ENCODE peak calls at places on chromosomes 2 and 18, in six cellular contexts. One of them, this sample, is unnamed.

GRCh38 chr2:157150747-157151146 is 106.8 kb upstream of the GALNT5 start:
- DNase-seq in choroid plexus epithelial cell: peak
- DNase-seq in adipocyte: peak
- DNase-seq in upper lobe of right lung: no peak
- DNase-seq in CD8-positive, alpha-beta T cell: no peak
- DNase-seq in skeletal muscle cell: no peak
- DNase-seq in this sample: peak

GRCh38 chr2:96499061-96499960 is 5.8 kb downstream of the NEURL3 start:
- DNase-seq in CD8-positive, alpha-beta T cell: no peak
- DNase-seq in skeletal muscle cell: no peak
- DNase-seq in adipocyte: no peak
- DNase-seq in choroid plexus epithelial cell: no peak
- DNase-seq in upper lobe of right lung: no peak
- DNase-seq in this sample: no peak

GRCh38 chr2:28150994-28151393 is 241.7 kb upstream of the FOSL2 start:
- DNase-seq in upper lobe of right lung: no peak
- DNase-seq in adipocyte: no peak
- DNase-seq in skeletal muscle cell: no peak
- DNase-seq in CD8-positive, alpha-beta T cell: no peak
- DNase-seq in choroid plexus epithelial cell: no peak
- DNase-seq in this sample: no peak

GRCh38 chr2:85665264-85665937 is 2.6 kb downstream of the SFTPB start:
- DNase-seq in CD8-positive, alpha-beta T cell: no peak
- DNase-seq in choroid plexus epithelial cell: no peak
- DNase-seq in adipocyte: no peak
- DNase-seq in skeletal muscle cell: no peak
- DNase-seq in upper lobe of right lung: no peak
- DNase-seq in this sample: no peak

GRCh38 chr2:20350753-20351554 is at the start of gene PUM2:
- DNase-seq in choroid plexus epithelial cell: peak
- DNase-seq in adipocyte: peak
- DNase-seq in upper lobe of right lung: peak
- DNase-seq in skeletal muscle cell: peak
- DNase-seq in CD8-positive, alpha-beta T cell: peak
- DNase-seq in this sample: peak

GRCh38 chr2:100302585-100302892 is 19.8 kb downstream of the LONRF2 start:
- DNase-seq in upper lobe of right lung: no peak
- DNase-seq in CD8-positive, alpha-beta T cell: no peak
- DNase-seq in skeletal muscle cell: no peak
- DNase-seq in adipocyte: no peak
- DNase-seq in choroid plexus epithelial cell: no peak
- DNase-seq in this sample: no peak

GRCh38 chr2:10517351-10518043 is 69.4 kb upstream of the ODC1 start:
- DNase-seq in adipocyte: no peak
- DNase-seq in upper lobe of right lung: peak
- DNase-seq in choroid plexus epithelial cell: no peak
- DNase-seq in skeletal muscle cell: no peak
- DNase-seq in CD8-positive, alpha-beta T cell: no peak
- DNase-seq in this sample: no peak

GRCh38 chr18:43935051-43935412 is 657.7 kb upstream of the SYT4 start:
- DNase-seq in CD8-positive, alpha-beta T cell: no peak
- DNase-seq in choroid plexus epithelial cell: peak
- DNase-seq in adipocyte: peak
- DNase-seq in skeletal muscle cell: peak
- DNase-seq in upper lobe of right lung: no peak
- DNase-seq in this sample: peak

GRCh38 chr18:73693091-73693490 is 454.5 kb downstream of the FBXO15 start:
- DNase-seq in adipocyte: no peak
- DNase-seq in choroid plexus epithelial cell: no peak
- DNase-seq in skeletal muscle cell: no peak
- DNase-seq in upper lobe of right lung: no peak
- DNase-seq in CD8-positive, alpha-beta T cell: no peak
- DNase-seq in this sample: no peak

GRCh38 chr2:135490381-135490780 is 40.6 kb downstream of the ZRANB3 start:
- DNase-seq in CD8-positive, alpha-beta T cell: no peak
- DNase-seq in adipocyte: no peak
- DNase-seq in upper lobe of right lung: no peak
- DNase-seq in skeletal muscle cell: no peak
- DNase-seq in choroid plexus epithelial cell: peak
- DNase-seq in this sample: peak

GRCh38 chr2:67215214-67215613 is 181.9 kb upstream of the ETAA1 start:
- DNase-seq in skeletal muscle cell: peak
- DNase-seq in choroid plexus epithelial cell: peak
- DNase-seq in CD8-positive, alpha-beta T cell: no peak
- DNase-seq in adipocyte: peak
- DNase-seq in upper lobe of right lung: peak
- DNase-seq in this sample: peak

GRCh38 chr2:6916224-6916623 is 988 bp upstream of the RNF144A start:
- DNase-seq in choroid plexus epithelial cell: no peak
- DNase-seq in upper lobe of right lung: no peak
- DNase-seq in CD8-positive, alpha-beta T cell: no peak
- DNase-seq in skeletal muscle cell: no peak
- DNase-seq in adipocyte: no peak
- DNase-seq in this sample: no peak

GRCh38 chr2:239203443-239204142 is 197.2 kb downstream of the HDAC4 start:
- DNase-seq in choroid plexus epithelial cell: no peak
- DNase-seq in adipocyte: no peak
- DNase-seq in skeletal muscle cell: no peak
- DNase-seq in upper lobe of right lung: no peak
- DNase-seq in CD8-positive, alpha-beta T cell: no peak
- DNase-seq in this sample: no peak

GRCh38 chr2:83365476-83365875 is 1093.6 kb downstream of the SUCLG1 start:
- DNase-seq in CD8-positive, alpha-beta T cell: no peak
- DNase-seq in choroid plexus epithelial cell: no peak
- DNase-seq in skeletal muscle cell: no peak
- DNase-seq in adipocyte: peak
- DNase-seq in upper lobe of right lung: no peak
- DNase-seq in this sample: no peak

GRCh38 chr2:55865095-55865835 is 58.3 kb downstream of the EFEMP1 start:
- DNase-seq in choroid plexus epithelial cell: peak
- DNase-seq in CD8-positive, alpha-beta T cell: no peak
- DNase-seq in upper lobe of right lung: no peak
- DNase-seq in skeletal muscle cell: peak
- DNase-seq in adipocyte: peak
- DNase-seq in this sample: peak

GRCh38 chr2:72155737-72156136 is 8.1 kb upstream of the CYP26B1 start:
- DNase-seq in choroid plexus epithelial cell: no peak
- DNase-seq in skeletal muscle cell: no peak
- DNase-seq in CD8-positive, alpha-beta T cell: no peak
- DNase-seq in upper lobe of right lung: no peak
- DNase-seq in adipocyte: no peak
- DNase-seq in this sample: no peak

GRCh38 chr2:74080346-74080745 is 67.4 kb downstream of the BOLA3 start:
- DNase-seq in choroid plexus epithelial cell: peak
- DNase-seq in CD8-positive, alpha-beta T cell: no peak
- DNase-seq in skeletal muscle cell: no peak
- DNase-seq in adipocyte: no peak
- DNase-seq in upper lobe of right lung: no peak
- DNase-seq in this sample: no peak

GRCh38 chr2:157692768-157693167 is 64.1 kb upstream of the ACVR1C start:
- DNase-seq in choroid plexus epithelial cell: peak
- DNase-seq in adipocyte: peak
- DNase-seq in CD8-positive, alpha-beta T cell: no peak
- DNase-seq in upper lobe of right lung: no peak
- DNase-seq in skeletal muscle cell: peak
- DNase-seq in this sample: peak

GRCh38 chr2:174492963-174493431 is 6.2 kb upstream of the GPR155 start:
- DNase-seq in adipocyte: no peak
- DNase-seq in skeletal muscle cell: no peak
- DNase-seq in upper lobe of right lung: no peak
- DNase-seq in CD8-positive, alpha-beta T cell: peak
- DNase-seq in choroid plexus epithelial cell: peak
- DNase-seq in this sample: no peak

GRCh38 chr18:48036641-48037421 is 106.4 kb upstream of the SMAD2 start:
- DNase-seq in skeletal muscle cell: no peak
- DNase-seq in choroid plexus epithelial cell: no peak
- DNase-seq in CD8-positive, alpha-beta T cell: no peak
- DNase-seq in adipocyte: peak
- DNase-seq in upper lobe of right lung: no peak
- DNase-seq in this sample: no peak

GRCh38 chr18:28151434-28151833 is 25.5 kb downstream of the CDH2 start:
- DNase-seq in choroid plexus epithelial cell: no peak
- DNase-seq in CD8-positive, alpha-beta T cell: no peak
- DNase-seq in upper lobe of right lung: no peak
- DNase-seq in skeletal muscle cell: no peak
- DNase-seq in adipocyte: no peak
- DNase-seq in this sample: no peak

GRCh38 chr2:133641497-133641896 is 73.2 kb upstream of the NCKAP5 start:
- DNase-seq in adipocyte: no peak
- DNase-seq in choroid plexus epithelial cell: peak
- DNase-seq in skeletal muscle cell: no peak
- DNase-seq in CD8-positive, alpha-beta T cell: no peak
- DNase-seq in upper lobe of right lung: peak
- DNase-seq in this sample: no peak

GRCh38 chr2:100764430-100764829 is 55.5 kb upstream of the NPAS2 start:
- DNase-seq in adipocyte: no peak
- DNase-seq in choroid plexus epithelial cell: no peak
- DNase-seq in CD8-positive, alpha-beta T cell: no peak
- DNase-seq in skeletal muscle cell: no peak
- DNase-seq in upper lobe of right lung: no peak
- DNase-seq in this sample: no peak

GRCh38 chr2:201233192-201234166 is 26.9 kb upstream of the CASP8 start:
- DNase-seq in adipocyte: no peak
- DNase-seq in skeletal muscle cell: no peak
- DNase-seq in choroid plexus epithelial cell: peak
- DNase-seq in upper lobe of right lung: peak
- DNase-seq in CD8-positive, alpha-beta T cell: peak
- DNase-seq in this sample: no peak

GRCh38 chr2:160891353-160891740 is 268.9 kb upstream of the TANK start:
- DNase-seq in choroid plexus epithelial cell: no peak
- DNase-seq in upper lobe of right lung: no peak
- DNase-seq in adipocyte: no peak
- DNase-seq in CD8-positive, alpha-beta T cell: no peak
- DNase-seq in skeletal muscle cell: no peak
- DNase-seq in this sample: no peak

GRCh38 chr18:48792141-48792540 is 158.6 kb downstream of the SMAD7 start:
- DNase-seq in CD8-positive, alpha-beta T cell: no peak
- DNase-seq in upper lobe of right lung: peak
- DNase-seq in choroid plexus epithelial cell: no peak
- DNase-seq in skeletal muscle cell: no peak
- DNase-seq in adipocyte: no peak
- DNase-seq in this sample: no peak

GRCh38 chr2:240479111-240479501 is 43.6 kb downstream of the GPC1 start:
- DNase-seq in CD8-positive, alpha-beta T cell: no peak
- DNase-seq in skeletal muscle cell: no peak
- DNase-seq in upper lobe of right lung: peak
- DNase-seq in choroid plexus epithelial cell: no peak
- DNase-seq in adipocyte: no peak
- DNase-seq in this sample: no peak

GRCh38 chr2:159145745-159146359 is 140.7 kb downstream of the WDSUB1 start:
- DNase-seq in adipocyte: no peak
- DNase-seq in skeletal muscle cell: no peak
- DNase-seq in CD8-positive, alpha-beta T cell: no peak
- DNase-seq in upper lobe of right lung: no peak
- DNase-seq in choroid plexus epithelial cell: no peak
- DNase-seq in this sample: no peak

GRCh38 chr2:40344364-40344763 is 107.5 kb downstream of the SLC8A1 start:
- DNase-seq in choroid plexus epithelial cell: no peak
- DNase-seq in CD8-positive, alpha-beta T cell: no peak
- DNase-seq in adipocyte: peak
- DNase-seq in upper lobe of right lung: no peak
- DNase-seq in skeletal muscle cell: no peak
- DNase-seq in this sample: no peak

GRCh38 chr2:45265336-45265735 is 256.1 kb upstream of the SIX2 start:
- DNase-seq in skeletal muscle cell: no peak
- DNase-seq in choroid plexus epithelial cell: no peak
- DNase-seq in CD8-positive, alpha-beta T cell: no peak
- DNase-seq in adipocyte: no peak
- DNase-seq in upper lobe of right lung: no peak
- DNase-seq in this sample: no peak

GRCh38 chr18:3463052-3463451 is 13.1 kb downstream of the TGIF1 start:
- DNase-seq in adipocyte: peak
- DNase-seq in CD8-positive, alpha-beta T cell: no peak
- DNase-seq in choroid plexus epithelial cell: peak
- DNase-seq in skeletal muscle cell: no peak
- DNase-seq in upper lobe of right lung: no peak
- DNase-seq in this sample: peak

GRCh38 chr18:78972930-78973331 is 6.7 kb upstream of the SALL3 start:
- DNase-seq in upper lobe of right lung: no peak
- DNase-seq in CD8-positive, alpha-beta T cell: no peak
- DNase-seq in adipocyte: no peak
- DNase-seq in choroid plexus epithelial cell: no peak
- DNase-seq in skeletal muscle cell: no peak
- DNase-seq in this sample: no peak
- H3K4me3 ChIP-seq in upper lobe of right lung: no peak
- H3K4me3 ChIP-seq in CD8-positive, alpha-beta T cell: no peak
- H3K4me3 ChIP-seq in adipocyte: no peak
- H3K4me3 ChIP-seq in choroid plexus epithelial cell: no peak
- H3K4me3 ChIP-seq in skeletal muscle cell: no peak
- H3K4me3 ChIP-seq in this sample: no peak

GRCh38 chr18:76487782-76488181 is 7.3 kb downstream of the ZNF516 start:
- DNase-seq in adipocyte: no peak
- DNase-seq in CD8-positive, alpha-beta T cell: no peak
- DNase-seq in skeletal muscle cell: no peak
- DNase-seq in choroid plexus epithelial cell: no peak
- DNase-seq in upper lobe of right lung: no peak
- DNase-seq in this sample: no peak
- H3K4me3 ChIP-seq in adipocyte: no peak
- H3K4me3 ChIP-seq in CD8-positive, alpha-beta T cell: no peak
- H3K4me3 ChIP-seq in skeletal muscle cell: peak
- H3K4me3 ChIP-seq in choroid plexus epithelial cell: no peak
- H3K4me3 ChIP-seq in upper lobe of right lung: no peak
- H3K4me3 ChIP-seq in this sample: no peak

DNA sequence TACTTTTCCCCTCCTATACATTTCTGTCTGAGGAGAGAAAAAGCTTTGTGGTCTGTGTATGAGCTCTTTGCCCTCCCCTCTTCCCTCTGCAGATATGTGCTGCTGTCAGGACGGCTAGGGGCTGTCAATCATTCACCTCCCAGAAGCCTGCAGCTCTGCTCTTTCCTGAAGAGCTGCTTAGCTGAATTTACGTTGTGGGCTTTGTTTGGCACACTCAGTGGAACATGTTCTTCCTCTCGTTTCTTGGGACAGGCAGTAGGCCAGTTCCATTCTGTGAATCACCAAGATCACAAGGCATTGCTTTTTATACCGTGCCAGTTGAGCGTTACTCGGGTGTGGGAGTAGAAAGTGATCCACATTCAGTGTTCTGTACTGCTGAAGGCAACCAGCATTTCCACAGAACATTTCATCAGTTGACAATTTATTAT is 136.7 kb downstream of the LAMA3 start:
- DNase-seq in choroid plexus epithelial cell: peak
- DNase-seq in upper lobe of right lung: no peak
- DNase-seq in skeletal muscle cell: peak
- DNase-seq in adipocyte: peak
- DNase-seq in CD8-positive, alpha-beta T cell: no peak
- DNase-seq in this sample: peak
- H3K4me3 ChIP-seq in choroid plexus epithelial cell: no peak
- H3K4me3 ChIP-seq in upper lobe of right lung: no peak
- H3K4me3 ChIP-seq in skeletal muscle cell: no peak
- H3K4me3 ChIP-seq in adipocyte: peak
- H3K4me3 ChIP-seq in CD8-positive, alpha-beta T cell: no peak
- H3K4me3 ChIP-seq in this sample: no peak

DNA sequence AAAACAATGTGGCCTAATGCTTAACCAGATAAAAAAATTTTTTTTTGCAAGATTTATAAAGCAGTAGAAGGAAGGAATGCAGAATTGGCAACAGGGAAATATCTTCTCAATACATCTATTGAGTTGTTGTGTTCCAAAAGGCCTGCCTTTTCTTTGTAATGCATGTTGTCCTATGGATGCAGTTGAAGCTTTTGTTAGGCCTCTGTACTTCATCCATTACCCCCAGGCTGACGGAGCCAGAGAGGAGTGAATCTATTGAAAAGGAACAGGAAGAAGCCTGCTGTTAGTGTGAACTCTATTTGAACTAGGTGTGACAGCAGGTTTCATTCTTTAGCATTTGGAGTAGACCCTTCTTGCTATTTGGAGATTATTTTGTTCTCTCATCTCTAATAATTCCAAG is 56.5 kb downstream of the MTX2 start:
- DNase-seq in skeletal muscle cell: no peak
- DNase-seq in choroid plexus epithelial cell: peak
- DNase-seq in CD8-positive, alpha-beta T cell: no peak
- DNase-seq in adipocyte: no peak
- DNase-seq in upper lobe of right lung: no peak
- DNase-seq in this sample: peak
- H3K4me3 ChIP-seq in skeletal muscle cell: no peak
- H3K4me3 ChIP-seq in choroid plexus epithelial cell: no peak
- H3K4me3 ChIP-seq in CD8-positive, alpha-beta T cell: no peak
- H3K4me3 ChIP-seq in adipocyte: no peak
- H3K4me3 ChIP-seq in upper lobe of right lung: no peak
- H3K4me3 ChIP-seq in this sample: no peak

This sample was measured in astrocyte of the spinal cord.